ENCODE peak calls at places on chromosome 10, in six cellular contexts. H is IMR-90, W is mesendoderm, F is neuronal stem cell, L is trophoblast cell, Z is H1. G is an unnamed sample.

GRCh38 chr10:114547056-114547455 is 111.0 kb downstream of the ABLIM1 start:
- DNase-seq in H (no peak), W (no peak), F (no peak), L (no peak), Z (no peak), G (no peak)

GRCh38 chr10:117946525-117947070 is 100.1 kb downstream of the RAB11FIP2 start:
- DNase-seq in H (peak), W (no peak), F (no peak), L (no peak), Z (no peak), G (no peak)

GRCh38 chr10:114541081-114541833 is 116.8 kb downstream of the ABLIM1 start:
- DNase-seq in H (peak), W (peak), F (no peak), L (peak), Z (no peak), G (peak)

GRCh38 chr10:96987842-96988175 is 155.7 kb downstream of the LCOR start:
- DNase-seq in H (peak), W (no peak), F (no peak), L (peak), Z (no peak), G (no peak)

GRCh38 chr10:703118-703517 is 13.7 kb upstream of the DIP2C start:
- DNase-seq in H (no peak), W (no peak), F (no peak), L (no peak), Z (no peak), G (no peak)

GRCh38 chr10:14158575-14158974 is 172.1 kb downstream of the FRMD4A start:
- DNase-seq in H (no peak), W (no peak), F (no peak), L (no peak), Z (no peak), G (no peak)

GRCh38 chr10:119368581-119368980 is 161.2 kb downstream of the GRK5 start:
- DNase-seq in H (no peak), W (no peak), F (no peak), L (no peak), Z (no peak), G (no peak)

GRCh38 chr10:130804281-130804680 is 507.2 kb downstream of the TCERG1L start:
- DNase-seq in H (no peak), W (no peak), F (no peak), L (no peak), Z (no peak), G (no peak)

GRCh38 chr10:63829020-63829419 is 307.8 kb downstream of the REEP3 start:
- DNase-seq in H (no peak), W (peak), F (no peak), L (peak), Z (no peak), G (no peak)

GRCh38 chr10:21452203-21452602 is 73.3 kb downstream of the SKIDA1 start:
- DNase-seq in H (no peak), W (no peak), F (no peak), L (peak), Z (no peak), G (no peak)

GRCh38 chr10:3689871-3690510 is 95.0 kb downstream of the KLF6 start:
- DNase-seq in H (peak), W (no peak), F (no peak), L (no peak), Z (no peak), G (no peak)

GRCh38 chr10:18822156-18822555 is 162.9 kb downstream of the ARL5B start:
- DNase-seq in H (peak), W (peak), F (peak), L (peak), Z (peak), G (peak)

GRCh38 chr10:127196227-127196954 is at the start of gene INSYN2A:
- DNase-seq in H (peak), W (peak), F (peak), L (peak), Z (peak), G (peak)

GRCh38 chr10:71771821-71772617 is 1.3 kb downstream of the VSIR start:
- DNase-seq in H (peak), W (peak), F (no peak), L (peak), Z (no peak), G (peak)

GRCh38 chr10:78991187-78991586 is 77.6 kb upstream of the ZMIZ1 start:
- DNase-seq in H (peak), W (no peak), F (no peak), L (no peak), Z (no peak), G (peak)

GRCh38 chr10:119333146-119333792 is 125.9 kb downstream of the GRK5 start:
- DNase-seq in H (peak), W (peak), F (no peak), L (no peak), Z (no peak), G (peak)

GRCh38 chr10:12844796-12845524 is 156.6 kb downstream of the CCDC3 start:
- DNase-seq in H (peak), W (peak), F (no peak), L (peak), Z (no peak), G (peak)

GRCh38 chr10:97792058-97792721 is 20.4 kb upstream of the SFRP5 start:
- DNase-seq in H (peak), W (peak), F (peak), L (peak), Z (peak), G (peak)

GRCh38 chr10:6583447-6583846 is 3.4 kb upstream of the PRKCQ start:
- DNase-seq in H (no peak), W (no peak), F (no peak), L (no peak), Z (no peak), G (no peak)

GRCh38 chr10:115814542-115814941 is 458.5 kb downstream of the GFRA1 start:
- DNase-seq in H (no peak), W (no peak), F (no peak), L (no peak), Z (no peak), G (no peak)

GRCh38 chr10:69703766-69704191 is 73.7 kb downstream of the FAM241B start:
- DNase-seq in H (peak), W (no peak), F (no peak), L (peak), Z (no peak), G (peak)

GRCh38 chr10:59337254-59337653 is 25.1 kb downstream of the FAM13C start:
- DNase-seq in H (peak), W (no peak), F (no peak), L (peak), Z (no peak), G (peak)

GRCh38 chr10:110568055-110568735 is 700 bp downstream of the SMC3 start:
- DNase-seq in H (no peak), W (peak), F (no peak), L (peak), Z (no peak), G (peak)

GRCh38 chr10:71086439-71087080 is 125.8 kb upstream of the UNC5B start:
- DNase-seq in H (no peak), W (no peak), F (no peak), L (no peak), Z (peak), G (no peak)

GRCh38 chr10:77251297-77252013 is 386.2 kb downstream of the KCNMA1 start:
- DNase-seq in H (peak), W (peak), F (peak), L (peak), Z (no peak), G (peak)

GRCh38 chr10:87685832-87686589 is 26.3 kb downstream of the PAPSS2 start:
- DNase-seq in H (no peak), W (no peak), F (no peak), L (no peak), Z (no peak), G (no peak)

GRCh38 chr10:60521974-60522405 is 132.3 kb upstream of the ANK3 start:
- DNase-seq in H (peak), W (peak), F (no peak), L (peak), Z (no peak), G (no peak)

GRCh38 chr10:110356628-110357245 is 52.0 kb upstream of the SMNDC1 start:
- DNase-seq in H (peak), W (no peak), F (no peak), L (peak), Z (no peak), G (peak)

GRCh38 chr10:85477979-85478378 is 888.6 kb downstream of the GRID1 start:
- DNase-seq in H (no peak), W (no peak), F (no peak), L (no peak), Z (no peak), G (no peak)

GRCh38 chr10:119742988-119743646 is 17.3 kb downstream of the INPP5F start:
- DNase-seq in H (peak), W (no peak), F (no peak), L (no peak), Z (peak), G (no peak)

GRCh38 chr10:95225136-95225535 is 31.1 kb downstream of the ACSM6 start:
- DNase-seq in H (no peak), W (no peak), F (no peak), L (peak), Z (no peak), G (no peak)

GRCh38 chr10:95235676-95236067 is 41.6 kb downstream of the ACSM6 start:
- DNase-seq in H (no peak), W (no peak), F (no peak), L (no peak), Z (no peak), G (no peak)

GRCh38 chr10:95234951-95235350 is 40.9 kb downstream of the ACSM6 start:
- DNase-seq in H (no peak), W (no peak), F (no peak), L (no peak), Z (no peak), G (no peak)

GRCh38 chr10:95233377-95234034 is 39.5 kb downstream of the ACSM6 start:
- DNase-seq in H (peak), W (no peak), F (no peak), L (no peak), Z (no peak), G (no peak)

GRCh38 chr10:95229724-95230627 is 35.9 kb downstream of the ACSM6 start:
- DNase-seq in H (peak), W (peak), F (peak), L (peak), Z (peak), G (peak)
- H3K23ac ChIP-seq in H (peak), W (no peak), F (no peak), L (no peak), Z (no peak), G (no peak)

GRCh38 chr10:34861293-34862004 is 46.4 kb upstream of the PARD3 start:
- DNase-seq in H (peak), W (no peak), F (no peak), L (no peak), Z (no peak), G (peak)

GRCh38 chr10:34859170-34859569 is 44.1 kb upstream of the PARD3 start:
- DNase-seq in H (peak), W (no peak), F (no peak), L (no peak), Z (no peak), G (peak)

GRCh38 chr10:34853357-34853756 is 38.3 kb upstream of the PARD3 start:
- DNase-seq in H (no peak), W (no peak), F (no peak), L (no peak), Z (no peak), G (no peak)

GRCh38 chr10:34854147-34854601 is 39.1 kb upstream of the PARD3 start:
- DNase-seq in H (peak), W (no peak), F (no peak), L (no peak), Z (no peak), G (peak)

DNA sequence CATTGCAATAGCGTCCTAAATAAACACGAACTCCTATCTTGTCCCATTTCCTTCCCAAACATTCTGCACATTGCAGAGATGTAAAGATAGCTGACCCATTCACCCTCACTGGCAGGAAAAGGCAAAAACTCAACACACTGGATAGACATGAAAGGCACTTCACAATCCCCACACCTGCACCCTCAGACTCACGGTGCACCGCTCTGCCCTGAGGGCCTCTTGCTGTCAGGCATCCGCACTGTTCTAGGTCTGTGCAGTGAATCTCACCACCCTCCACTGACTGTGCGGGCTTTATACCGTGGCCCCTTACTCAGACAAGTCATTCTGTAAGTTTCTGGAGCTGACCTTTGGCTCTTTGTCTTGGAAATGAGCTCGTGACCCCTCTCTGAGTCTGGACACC is 42.9 kb upstream of the PARD3 start:
- DNase-seq in H (no peak), W (no peak), F (no peak), L (peak), Z (no peak), G (no peak)
- H3K4me3 ChIP-seq in H (no peak), W (no peak), F (no peak), L (no peak), Z (no peak), G (no peak)

GRCh38 chr10:5502903-5503835 is 3.8 kb upstream of the CALML5 start:
- DNase-seq in H (no peak), W (no peak), F (no peak), L (peak), Z (no peak), G (no peak)

GRCh38 chr10:5506751-5507648 is 7.6 kb upstream of the CALML5 start:
- DNase-seq in H (no peak), W (no peak), F (no peak), L (no peak), Z (no peak), G (no peak)

GRCh38 chr10:5506246-5506645 is 6.9 kb upstream of the CALML5 start:
- DNase-seq in H (no peak), W (no peak), F (no peak), L (no peak), Z (no peak), G (no peak)

GRCh38 chr10:5501976-5502902 is 2.9 kb upstream of the CALML5 start:
- DNase-seq in H (peak), W (no peak), F (no peak), L (no peak), Z (no peak), G (peak)

GRCh38 chr10:5504146-5505072 is 5.0 kb upstream of the CALML5 start:
- DNase-seq in H (no peak), W (no peak), F (no peak), L (no peak), Z (no peak), G (no peak)
- H4K8ac ChIP-seq in H (no peak), W (no peak), F (no peak), L (no peak), Z (no peak), G (no peak)

GRCh38 chr10:74841265-74841973 is 15.0 kb downstream of the KAT6B start:
- DNase-seq in H (peak), W (no peak), F (no peak), L (no peak), Z (no peak), G (no peak)

GRCh38 chr10:74842301-74842700 is 15.9 kb downstream of the KAT6B start:
- DNase-seq in H (peak), W (no peak), F (no peak), L (no peak), Z (no peak), G (no peak)

GRCh38 chr10:74837750-74838149 is 11.3 kb downstream of the KAT6B start:
- DNase-seq in H (no peak), W (no peak), F (no peak), L (no peak), Z (no peak), G (no peak)

GRCh38 chr10:74836855-74837254 is 10.5 kb downstream of the KAT6B start:
- DNase-seq in H (no peak), W (no peak), F (no peak), L (no peak), Z (no peak), G (no peak)

GRCh38 chr10:74839708-74840107 is 13.3 kb downstream of the KAT6B start:
- DNase-seq in H (no peak), W (no peak), F (no peak), L (no peak), Z (no peak), G (no peak)
- H3K23ac ChIP-seq in H (no peak), W (no peak), F (no peak), L (no peak), Z (no peak), G (no peak)

GRCh38 chr10:43215758-43216455 is 51.0 kb downstream of the RASGEF1A start:
- DNase-seq in H (no peak), W (no peak), F (no peak), L (no peak), Z (no peak), G (no peak)
- H3K4me3 ChIP-seq in H (no peak), W (no peak), F (no peak), L (no peak), Z (no peak), G (no peak)